ENCODE peak calls at places on chromosome 6, in five cellular contexts. L is Caco-2, B is HCT116, J is A549, H is lower lobe of right lung. E is an unnamed sample.
A peak's percentile ranks its signal among the peaks of the same experiment; 100 is the strongest.

GRCh38 chr6:30744054-30744805 is at the start of gene IER3:
- DNase-seq in B (peak; percentile 96), L (peak; percentile 80), J (no peak), H (peak; percentile 85), E (peak; percentile 92)

GRCh38 chr6:16681260-16681873 is 79.9 kb downstream of the ATXN1 start:
- DNase-seq in B (peak; percentile 91), L (no peak), J (peak; percentile 58), H (no peak), E (no peak)

GRCh38 chr6:15421945-15422733 is 176.3 kb downstream of the JARID2 start:
- DNase-seq in B (no peak), H (no peak), J (no peak), L (no peak), E (no peak)

GRCh38 chr6:14883921-14884320 is 361.9 kb upstream of the JARID2 start:
- DNase-seq in L (no peak), B (no peak), J (no peak), H (no peak), E (no peak)

GRCh38 chr6:106033806-106034205 is 52.3 kb upstream of the PRDM1 start:
- DNase-seq in H (no peak), B (no peak), L (no peak), J (no peak), E (no peak)

GRCh38 chr6:22008248-22008836 is 288.5 kb downstream of the PRL start:
- DNase-seq in H (no peak), J (no peak), B (no peak), L (no peak), E (no peak)

GRCh38 chr6:138523347-138524210 is 24.3 kb upstream of the NHSL1 start:
- DNase-seq in B (no peak), J (no peak), H (no peak), L (no peak), E (no peak)

GRCh38 chr6:22727709-22728108 is 158.3 kb downstream of the HDGFL1 start:
- DNase-seq in B (no peak), H (no peak), L (no peak), J (no peak), E (no peak)

GRCh38 chr6:63352587-63353281 is 33.0 kb upstream of the LGSN start:
- DNase-seq in H (no peak), J (no peak), B (peak; percentile 36), L (peak; percentile 62), E (no peak)

GRCh38 chr6:18753071-18753470 is 365.9 kb downstream of the RNF144B start:
- DNase-seq in B (no peak), L (no peak), J (no peak), H (no peak), E (no peak)

GRCh38 chr6:56282391-56282790 is 35.0 kb upstream of the COL21A1 start:
- DNase-seq in H (no peak), B (no peak), L (no peak), J (no peak), E (no peak)

GRCh38 chr6:89566930-89567634 is 71.5 kb downstream of the LYRM2 start:
- DNase-seq in B (no peak), H (no peak), L (no peak), J (no peak), E (no peak)

GRCh38 chr6:23329091-23329490 is 759.7 kb downstream of the HDGFL1 start:
- DNase-seq in L (no peak), H (no peak), B (no peak), J (no peak), E (no peak)

GRCh38 chr6:90859612-90860011 is 272.7 kb upstream of the MAP3K7 start:
- DNase-seq in B (no peak), J (no peak), L (no peak), H (no peak), E (no peak)

GRCh38 chr6:150668882-150669476 is 69.3 kb downstream of the PLEKHG1 start:
- DNase-seq in H (no peak), J (no peak), B (no peak), L (peak; percentile 18), E (no peak)

GRCh38 chr6:26476893-26477292 is 19.1 kb downstream of the BTN2A1 start:
- DNase-seq in L (no peak), J (no peak), H (no peak), B (no peak), E (no peak)

GRCh38 chr6:126180585-126180984 is 159.3 kb upstream of the CENPW start:
- DNase-seq in H (no peak), J (no peak), L (no peak), B (peak; percentile 89), E (no peak)

GRCh38 chr6:118799826-118800225 is 94.1 kb upstream of the ASF1A start:
- DNase-seq in H (no peak), L (no peak), J (no peak), B (no peak), E (no peak)

GRCh38 chr6:41375598-41376151 is 40.3 kb downstream of the NCR2 start:
- DNase-seq in H (no peak), L (no peak), B (no peak), J (no peak), E (no peak)

GRCh38 chr6:120354452-120355098 is 979.7 kb downstream of the TBC1D32 start:
- DNase-seq in L (no peak), H (no peak), B (no peak), J (no peak), E (no peak)

GRCh38 chr6:14118091-14118439 is 493 bp downstream of the CD83 start:
- DNase-seq in J (no peak), L (no peak), B (no peak), H (no peak), E (no peak)

GRCh38 chr6:142266060-142266459 is 35.7 kb upstream of the ADGRG6 start:
- DNase-seq in B (no peak), L (no peak), H (no peak), J (no peak), E (no peak)

GRCh38 chr6:67558985-67559384 is 1076.1 kb upstream of the ADGRB3 start:
- DNase-seq in B (no peak), J (no peak), L (no peak), H (no peak), E (no peak)

GRCh38 chr6:156783958-156784357 is 6.8 kb downstream of the ARID1B start:
- DNase-seq in J (no peak), H (no peak), L (no peak), B (no peak), E (no peak)

DNA sequence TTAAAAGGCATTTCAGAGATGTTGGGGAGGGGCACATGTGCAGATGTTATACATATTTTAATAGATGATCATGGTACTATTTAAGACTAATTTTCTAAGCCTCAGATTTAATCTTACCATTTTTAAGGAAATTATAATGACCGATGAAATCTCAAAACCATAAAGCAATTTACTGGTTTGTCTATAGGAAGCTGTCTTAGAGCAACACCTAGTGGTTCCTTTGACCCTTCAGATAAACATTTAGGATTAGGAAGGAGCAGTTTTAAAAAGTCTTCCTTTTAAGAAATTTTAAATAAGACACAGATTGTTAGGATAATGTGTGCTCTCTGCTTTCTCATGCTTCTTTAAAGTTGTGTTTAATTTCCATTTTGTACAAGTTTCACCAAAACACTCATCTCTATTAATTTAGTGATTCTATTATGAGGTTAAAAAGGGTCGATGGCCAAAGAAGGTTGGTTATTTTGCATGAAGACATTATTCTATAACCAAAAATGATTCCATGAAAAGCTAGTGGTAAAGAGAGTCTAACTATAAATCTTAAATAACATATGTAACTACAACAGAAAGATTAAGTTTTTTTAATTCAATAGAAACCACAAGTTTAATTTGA is 376.4 kb downstream of the HACE1 start:
- DNase-seq in L (no peak), B (peak; percentile 15), J (no peak), H (no peak), E (no peak)
- TF ChIP-seq CTCF in L (peak; percentile 40), B (peak; percentile 42), J (peak; percentile 41), H (peak; percentile 36), E (peak; percentile 29)

DNA sequence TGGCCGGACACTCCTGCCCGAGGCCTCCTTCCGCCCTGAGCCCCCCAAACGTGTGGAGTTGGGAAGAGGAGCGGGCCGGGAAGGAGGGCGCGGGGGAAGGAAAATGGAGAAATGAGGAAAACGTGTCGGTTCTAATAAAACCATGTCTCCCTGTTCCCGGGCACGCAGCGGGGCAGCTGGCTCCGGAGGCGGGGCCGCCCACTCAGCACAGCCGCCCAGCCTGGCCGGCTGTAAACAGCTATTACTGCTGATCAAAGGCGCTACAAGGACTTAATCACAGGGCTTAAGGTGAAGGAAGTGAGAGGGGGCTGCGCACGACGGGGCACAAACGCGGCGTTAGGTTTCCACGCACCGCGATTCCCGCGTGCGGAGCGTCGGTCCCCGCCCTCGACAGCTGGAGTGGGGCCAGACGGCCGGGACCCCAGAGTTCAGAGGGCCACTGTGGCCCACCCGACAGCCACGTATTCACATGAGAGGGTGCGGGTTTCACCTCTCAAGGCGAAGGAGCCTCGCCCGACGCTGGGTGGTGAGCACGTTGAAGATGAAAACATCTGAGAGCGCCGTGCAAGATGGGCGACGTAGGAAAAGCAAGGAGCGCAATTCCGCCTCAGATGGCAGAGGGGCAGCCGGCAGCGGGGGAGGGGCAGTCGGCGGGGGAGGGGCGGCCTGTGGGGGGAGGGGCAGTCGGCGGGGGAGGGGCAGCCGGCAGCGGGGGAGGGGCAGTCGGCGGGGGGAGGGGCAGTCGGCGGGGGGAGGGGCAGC is 114.1 kb downstream of the DLL1 start:
- DNase-seq in J (peak; percentile 14), H (no peak), L (no peak), B (no peak), E (peak; percentile 64)
- H3K4me3 ChIP-seq in J (peak overlapping the region; percentile 41), H (no peak overlapping the region), L (no peak overlapping the region), B (no peak overlapping the region), E (no peak overlapping the region)

DNA sequence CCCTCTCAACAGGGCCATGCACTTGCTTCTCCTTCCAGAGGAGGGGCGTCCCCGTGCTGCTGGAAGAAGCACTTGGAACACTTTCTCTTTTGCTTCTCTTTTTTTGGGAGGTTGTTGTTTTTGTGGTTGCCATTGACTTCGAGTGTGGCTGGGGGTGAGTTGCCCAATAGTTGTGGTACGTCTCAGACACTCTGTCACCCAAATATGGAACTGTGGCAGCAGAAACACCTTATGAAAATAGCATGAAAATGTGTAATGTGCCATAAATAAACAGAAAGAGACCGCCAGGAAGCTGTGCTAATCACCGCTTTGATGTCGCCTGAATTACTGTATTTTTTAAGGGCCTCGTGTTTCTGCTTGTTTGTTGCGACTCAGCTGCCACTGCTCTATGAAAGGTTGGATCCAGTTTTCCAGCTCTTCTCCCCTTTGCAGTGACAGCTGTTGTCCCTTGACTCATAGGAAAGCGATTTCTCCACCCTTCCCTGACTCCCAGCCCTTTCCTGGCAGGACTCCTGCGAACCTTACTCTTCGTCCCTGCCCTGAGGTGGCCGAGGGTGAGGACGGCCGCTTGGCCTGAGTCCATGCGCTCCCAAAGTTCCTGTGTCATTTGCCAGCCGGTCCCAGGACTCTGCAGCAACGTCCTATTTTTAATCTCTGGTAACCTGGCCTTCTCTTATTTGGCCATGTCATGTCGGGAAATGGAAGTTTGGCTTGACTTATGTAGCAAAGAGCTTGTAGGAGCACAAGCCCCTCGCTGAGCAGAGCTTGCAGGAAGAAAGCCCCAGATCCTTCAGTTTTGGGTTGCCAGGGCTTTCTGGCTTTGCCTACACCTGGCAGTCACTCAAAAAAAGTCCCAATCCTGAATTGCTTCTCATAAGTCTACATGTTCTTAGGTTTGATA is 694.6 kb downstream of the QKI start:
- DNase-seq in B (no peak), J (no peak), L (no peak), H (peak; percentile 72), E (no peak)
- H3K4me1 ChIP-seq in B (no peaks in the 10 kb centered on the region), J (no peaks in the 10 kb centered on the region), L (peaks cover 10% of the 10 kb centered on the region), H (peaks cover 19% of the 10 kb centered on the region), E (no peaks in the 10 kb centered on the region)

GRCh38 chr6:11648889-11649288 is 111.3 kb downstream of the TMEM170B start:
- DNase-seq in L (no peak), B (no peak), J (no peak), H (no peak), E (no peak)

GRCh38 chr6:11653028-11653583 is 115.6 kb downstream of the TMEM170B start:
- DNase-seq in J (peak; percentile 30), H (no peak), B (no peak), L (no peak), E (no peak)

GRCh38 chr6:11648436-11648775 is 110.9 kb downstream of the TMEM170B start:
- DNase-seq in H (no peak), L (no peak), B (no peak), J (no peak), E (no peak)

GRCh38 chr6:11650297-11650696 is 112.7 kb downstream of the TMEM170B start:
- DNase-seq in L (no peak), J (no peak), B (no peak), H (no peak), E (no peak)

GRCh38 chr6:11650711-11651110 is 113.2 kb downstream of the TMEM170B start:
- DNase-seq in L (no peak), H (no peak), B (no peak), J (no peak), E (no peak)
- TF ChIP-seq CTCF in L (no peak), H (no peak), B (no peak), J (no peak), E (no peak)

E was measured in left lung.